ENCODE peak calls at places on chromosomes 1 and 21, in nine cellular contexts. One of them, this sample, is unnamed.

GRCh38 chr1:19101244-19101643 is 108.8 kb downstream of the UBR4 start:
- DNase-seq in neural progenitor cell: no peak
- DNase-seq in PC-3: peak; percentile 12
- DNase-seq in OCI-LY7: no peak
- DNase-seq in SK-N-SH: no peak
- DNase-seq in GM23338: no peak
- DNase-seq in HCT116: no peak
- DNase-seq in hepatocyte: no peak
- DNase-seq in MM.1S: no peak
- DNase-seq in this sample: peak; percentile 57

GRCh38 chr1:79373481-79374132 is 367.1 kb upstream of the ADGRL4 start:
- DNase-seq in neural progenitor cell: no peak
- DNase-seq in PC-3: no peak
- DNase-seq in OCI-LY7: no peak
- DNase-seq in SK-N-SH: no peak
- DNase-seq in GM23338: no peak
- DNase-seq in HCT116: no peak
- DNase-seq in hepatocyte: no peak
- DNase-seq in MM.1S: no peak
- DNase-seq in this sample: peak; percentile 41

GRCh38 chr1:53725238-53725689 is 13.7 kb downstream of the GLIS1 start:
- DNase-seq in neural progenitor cell: peak; percentile 72
- DNase-seq in PC-3: peak; percentile 17
- DNase-seq in OCI-LY7: no peak
- DNase-seq in SK-N-SH: peak; percentile 64
- DNase-seq in GM23338: peak; percentile 86
- DNase-seq in HCT116: no peak
- DNase-seq in hepatocyte: peak; percentile 55
- DNase-seq in MM.1S: no peak
- DNase-seq in this sample: peak; percentile 45

GRCh38 chr1:33612877-33613487 is 140.5 kb downstream of the ZSCAN20 start:
- DNase-seq in neural progenitor cell: peak; percentile 85
- DNase-seq in PC-3: peak; percentile 80
- DNase-seq in OCI-LY7: peak; percentile 57
- DNase-seq in SK-N-SH: peak; percentile 78
- DNase-seq in GM23338: peak; percentile 95
- DNase-seq in HCT116: peak; percentile 79
- DNase-seq in hepatocyte: peak; percentile 84
- DNase-seq in MM.1S: peak; percentile 57
- DNase-seq in this sample: peak; percentile 80

GRCh38 chr1:32335951-32336867 is at the start of gene MARCKSL1:
- DNase-seq in neural progenitor cell: peak; percentile 92
- DNase-seq in PC-3: peak; percentile 70
- DNase-seq in OCI-LY7: peak; percentile 85
- DNase-seq in SK-N-SH: peak; percentile 96
- DNase-seq in GM23338: peak; percentile 89
- DNase-seq in HCT116: peak; percentile 32
- DNase-seq in hepatocyte: peak; percentile 89
- DNase-seq in MM.1S: peak; percentile 74
- DNase-seq in this sample: peak; percentile 79

GRCh38 chr1:36425791-36426190 is 24.5 kb downstream of the OSCP1 start:
- DNase-seq in neural progenitor cell: no peak
- DNase-seq in PC-3: peak; percentile 76
- DNase-seq in OCI-LY7: no peak
- DNase-seq in SK-N-SH: no peak
- DNase-seq in GM23338: no peak
- DNase-seq in HCT116: no peak
- DNase-seq in hepatocyte: no peak
- DNase-seq in MM.1S: no peak
- DNase-seq in this sample: peak; percentile 23

GRCh38 chr1:158126425-158126824 is 54.3 kb upstream of the CD1D start:
- DNase-seq in neural progenitor cell: no peak
- DNase-seq in PC-3: no peak
- DNase-seq in OCI-LY7: no peak
- DNase-seq in SK-N-SH: no peak
- DNase-seq in GM23338: no peak
- DNase-seq in HCT116: no peak
- DNase-seq in hepatocyte: no peak
- DNase-seq in MM.1S: peak; percentile 96
- DNase-seq in this sample: no peak

GRCh38 chr1:39753132-39754025 is 14.7 kb downstream of the PPIE start:
- DNase-seq in neural progenitor cell: no peak
- DNase-seq in PC-3: no peak
- DNase-seq in OCI-LY7: no peak
- DNase-seq in SK-N-SH: no peak
- DNase-seq in GM23338: no peak
- DNase-seq in HCT116: no peak
- DNase-seq in hepatocyte: no peak
- DNase-seq in MM.1S: no peak
- DNase-seq in this sample: no peak

GRCh38 chr1:29126198-29126597 is 2.5 kb upstream of the TMEM200B start:
- DNase-seq in neural progenitor cell: no peak
- DNase-seq in PC-3: no peak
- DNase-seq in OCI-LY7: no peak
- DNase-seq in SK-N-SH: no peak
- DNase-seq in GM23338: no peak
- DNase-seq in HCT116: no peak
- DNase-seq in hepatocyte: no peak
- DNase-seq in MM.1S: no peak
- DNase-seq in this sample: no peak

GRCh38 chr1:29122987-29123870 is 474 bp downstream of the TMEM200B start:
- DNase-seq in neural progenitor cell: peak; percentile 59
- DNase-seq in PC-3: no peak
- DNase-seq in OCI-LY7: no peak
- DNase-seq in SK-N-SH: peak; percentile 65
- DNase-seq in GM23338: peak; percentile 47
- DNase-seq in HCT116: no peak
- DNase-seq in hepatocyte: peak; percentile 49
- DNase-seq in MM.1S: no peak
- DNase-seq in this sample: peak; percentile 69

GRCh38 chr1:29123871-29124365 is at the start of gene TMEM200B:
- DNase-seq in neural progenitor cell: no peak
- DNase-seq in PC-3: no peak
- DNase-seq in OCI-LY7: no peak
- DNase-seq in SK-N-SH: peak; percentile 58
- DNase-seq in GM23338: peak; percentile 28
- DNase-seq in HCT116: no peak
- DNase-seq in hepatocyte: peak; percentile 67
- DNase-seq in MM.1S: no peak
- DNase-seq in this sample: peak; percentile 48

GRCh38 chr1:29124366-29125236 is 898 bp upstream of the TMEM200B start:
- DNase-seq in neural progenitor cell: peak; percentile 88
- DNase-seq in PC-3: peak; percentile 58
- DNase-seq in OCI-LY7: peak; percentile 44
- DNase-seq in SK-N-SH: peak; percentile 96
- DNase-seq in GM23338: peak; percentile 92
- DNase-seq in HCT116: peak; percentile 46
- DNase-seq in hepatocyte: peak; percentile 92
- DNase-seq in MM.1S: peak; percentile 44
- DNase-seq in this sample: peak; percentile 90

DNA sequence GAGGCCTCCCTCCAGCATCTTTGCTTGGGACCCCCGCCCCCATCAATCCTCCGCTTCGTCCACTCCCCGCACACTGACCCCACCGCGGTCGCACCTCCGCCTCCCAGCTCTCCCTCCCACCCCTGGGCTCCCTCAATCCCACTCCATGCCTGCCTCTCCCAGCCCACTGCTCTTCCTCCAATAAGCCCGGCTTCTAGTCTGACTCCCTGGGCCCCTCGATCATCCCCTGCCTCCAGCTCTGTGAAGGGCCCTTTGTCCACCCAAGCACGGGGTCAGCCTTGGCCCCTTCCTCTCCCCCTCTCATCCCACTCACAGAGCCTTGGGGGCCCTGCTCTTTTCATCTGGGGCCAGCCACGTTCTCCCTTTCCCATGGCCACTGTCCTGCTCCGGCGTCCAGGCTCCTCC is 1.5 kb upstream of the TMEM200B start:
- DNase-seq in neural progenitor cell: peak; percentile 43
- DNase-seq in PC-3: no peak
- DNase-seq in OCI-LY7: no peak
- DNase-seq in SK-N-SH: no peak
- DNase-seq in GM23338: no peak
- DNase-seq in HCT116: no peak
- DNase-seq in hepatocyte: no peak
- DNase-seq in MM.1S: no peak
- DNase-seq in this sample: no peak
- H2AFZ ChIP-seq in neural progenitor cell: no peak overlapping the region
- H2AFZ ChIP-seq in PC-3: peak overlapping the region; percentile 83
- H2AFZ ChIP-seq in OCI-LY7: no peak overlapping the region
- H2AFZ ChIP-seq in SK-N-SH: no peak overlapping the region
- H2AFZ ChIP-seq in GM23338: no peak overlapping the region
- H2AFZ ChIP-seq in HCT116: no peak overlapping the region
- H2AFZ ChIP-seq in hepatocyte: peak overlapping the region; percentile 83
- H2AFZ ChIP-seq in MM.1S: no peak overlapping the region
- H2AFZ ChIP-seq in this sample: peak overlapping the region; percentile 82

DNA sequence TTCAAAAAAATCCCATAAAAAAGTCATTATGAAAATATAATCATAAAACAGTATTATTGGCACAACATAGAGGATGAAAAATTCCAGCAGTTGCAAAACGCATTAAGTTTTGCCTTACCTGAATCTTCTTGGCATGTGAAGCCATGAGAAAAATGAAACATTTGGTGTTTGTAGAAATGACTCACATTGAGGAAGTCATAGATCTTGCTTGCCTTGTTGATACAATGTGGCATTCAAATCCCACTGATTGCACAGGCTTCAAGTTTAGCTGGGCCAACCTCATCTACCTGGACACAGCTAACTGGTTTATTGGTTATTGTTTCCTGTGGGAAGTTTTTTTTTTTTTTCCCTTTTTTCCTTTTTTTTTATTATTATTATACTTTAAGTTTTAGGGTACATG is 168.9 kb upstream of the C21orf91 start:
- DNase-seq in neural progenitor cell: no peak
- DNase-seq in PC-3: peak; percentile 51
- DNase-seq in OCI-LY7: no peak
- DNase-seq in SK-N-SH: no peak
- DNase-seq in GM23338: no peak
- DNase-seq in HCT116: no peak
- DNase-seq in hepatocyte: no peak
- DNase-seq in MM.1S: no peak
- DNase-seq in this sample: no peak
- TF ChIP-seq EZH2phosphoT487 in neural progenitor cell: no peak
- TF ChIP-seq EZH2phosphoT487 in PC-3: no peak
- TF ChIP-seq EZH2phosphoT487 in OCI-LY7: no peak
- TF ChIP-seq EZH2phosphoT487 in SK-N-SH: no peak
- TF ChIP-seq EZH2phosphoT487 in GM23338: no peak
- TF ChIP-seq EZH2phosphoT487 in HCT116: no peak
- TF ChIP-seq EZH2phosphoT487 in hepatocyte: no peak
- TF ChIP-seq EZH2phosphoT487 in MM.1S: no peak
- TF ChIP-seq EZH2phosphoT487 in this sample: no peak

GRCh38 chr1:24020032-24020431 is 39.9 kb upstream of the SRSF10 start:
- DNase-seq in neural progenitor cell: no peak
- DNase-seq in PC-3: no peak
- DNase-seq in OCI-LY7: no peak
- DNase-seq in SK-N-SH: no peak
- DNase-seq in GM23338: no peak
- DNase-seq in HCT116: no peak
- DNase-seq in hepatocyte: no peak
- DNase-seq in MM.1S: no peak
- DNase-seq in this sample: peak; percentile 68

GRCh38 chr1:24020470-24020869 is 40.3 kb upstream of the SRSF10 start:
- DNase-seq in neural progenitor cell: no peak
- DNase-seq in PC-3: no peak
- DNase-seq in OCI-LY7: no peak
- DNase-seq in SK-N-SH: no peak
- DNase-seq in GM23338: no peak
- DNase-seq in HCT116: no peak
- DNase-seq in hepatocyte: no peak
- DNase-seq in MM.1S: no peak
- DNase-seq in this sample: peak; percentile 29

GRCh38 chr1:24022611-24023359 is 42.7 kb upstream of the SRSF10 start:
- DNase-seq in neural progenitor cell: no peak
- DNase-seq in PC-3: peak; percentile 81
- DNase-seq in OCI-LY7: no peak
- DNase-seq in SK-N-SH: peak; percentile 29
- DNase-seq in GM23338: no peak
- DNase-seq in HCT116: no peak
- DNase-seq in hepatocyte: peak; percentile 66
- DNase-seq in MM.1S: no peak
- DNase-seq in this sample: peak; percentile 92

GRCh38 chr1:24018611-24019580 is 38.8 kb upstream of the SRSF10 start:
- DNase-seq in neural progenitor cell: peak; percentile 76
- DNase-seq in PC-3: peak; percentile 99
- DNase-seq in OCI-LY7: no peak
- DNase-seq in SK-N-SH: peak; percentile 33
- DNase-seq in GM23338: peak; percentile 74
- DNase-seq in HCT116: peak; percentile 79
- DNase-seq in hepatocyte: peak; percentile 98
- DNase-seq in MM.1S: no peak
- DNase-seq in this sample: peak; percentile 100

DNA sequence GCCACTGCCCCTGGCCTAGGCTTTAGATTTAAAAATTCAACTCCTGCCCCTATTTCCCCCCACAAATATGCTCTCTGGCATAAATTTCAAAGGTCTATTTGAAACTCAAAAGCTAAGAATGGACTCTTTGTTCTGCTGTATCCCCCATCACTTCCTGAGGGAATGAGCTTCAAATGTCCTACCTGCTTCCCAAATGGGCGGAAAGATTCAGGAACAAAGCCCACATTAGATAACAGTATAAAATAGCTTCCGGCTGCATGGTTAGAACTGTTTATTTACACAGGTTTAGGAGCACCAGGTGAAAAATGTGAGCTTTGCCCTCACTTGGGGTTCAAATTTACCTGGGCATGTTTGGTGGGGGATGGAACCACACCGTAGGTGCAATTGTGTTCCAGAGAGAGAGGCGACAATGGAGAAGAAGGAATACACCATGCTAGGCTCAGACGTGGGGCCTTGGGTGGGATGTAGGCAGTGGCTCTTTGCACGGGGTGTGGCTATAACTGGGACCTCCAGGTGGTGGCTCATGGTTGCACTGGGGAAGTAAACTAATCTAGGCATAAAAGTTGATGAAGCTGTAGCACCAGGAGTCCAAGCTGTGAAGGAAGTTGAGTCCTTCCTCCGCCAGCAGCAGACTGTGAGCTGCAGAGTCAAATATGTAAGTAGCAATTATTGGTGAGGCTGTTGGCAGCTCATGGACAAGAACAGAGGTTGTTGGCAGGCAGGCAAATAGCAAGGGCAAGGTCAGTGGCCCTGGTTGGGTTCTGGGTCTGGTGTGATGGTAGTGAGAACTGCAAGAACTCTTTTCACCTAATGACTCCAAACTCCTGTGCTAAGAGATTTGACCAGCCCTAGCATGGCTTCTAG is 41.5 kb upstream of the SRSF10 start:
- DNase-seq in neural progenitor cell: no peak
- DNase-seq in PC-3: no peak
- DNase-seq in OCI-LY7: peak; percentile 46
- DNase-seq in SK-N-SH: no peak
- DNase-seq in GM23338: no peak
- DNase-seq in HCT116: no peak
- DNase-seq in hepatocyte: peak; percentile 36
- DNase-seq in MM.1S: no peak
- DNase-seq in this sample: peak; percentile 39
- H3K4me1 ChIP-seq in neural progenitor cell: peaks cover 10% of the 10 kb centered on the region
- H3K4me1 ChIP-seq in PC-3: peaks cover 34% of the 10 kb centered on the region
- H3K4me1 ChIP-seq in OCI-LY7: peaks cover 9% of the 10 kb centered on the region
- H3K4me1 ChIP-seq in SK-N-SH: peaks cover 12% of the 10 kb centered on the region
- H3K4me1 ChIP-seq in GM23338: peaks cover 16% of the 10 kb centered on the region
- H3K4me1 ChIP-seq in HCT116: peaks cover 43% of the 10 kb centered on the region
- H3K4me1 ChIP-seq in hepatocyte: peaks cover 50% of the 10 kb centered on the region
- H3K4me1 ChIP-seq in MM.1S: no peaks in the 10 kb centered on the region
- H3K4me1 ChIP-seq in this sample: peaks cover 57% of the 10 kb centered on the region

DNA sequence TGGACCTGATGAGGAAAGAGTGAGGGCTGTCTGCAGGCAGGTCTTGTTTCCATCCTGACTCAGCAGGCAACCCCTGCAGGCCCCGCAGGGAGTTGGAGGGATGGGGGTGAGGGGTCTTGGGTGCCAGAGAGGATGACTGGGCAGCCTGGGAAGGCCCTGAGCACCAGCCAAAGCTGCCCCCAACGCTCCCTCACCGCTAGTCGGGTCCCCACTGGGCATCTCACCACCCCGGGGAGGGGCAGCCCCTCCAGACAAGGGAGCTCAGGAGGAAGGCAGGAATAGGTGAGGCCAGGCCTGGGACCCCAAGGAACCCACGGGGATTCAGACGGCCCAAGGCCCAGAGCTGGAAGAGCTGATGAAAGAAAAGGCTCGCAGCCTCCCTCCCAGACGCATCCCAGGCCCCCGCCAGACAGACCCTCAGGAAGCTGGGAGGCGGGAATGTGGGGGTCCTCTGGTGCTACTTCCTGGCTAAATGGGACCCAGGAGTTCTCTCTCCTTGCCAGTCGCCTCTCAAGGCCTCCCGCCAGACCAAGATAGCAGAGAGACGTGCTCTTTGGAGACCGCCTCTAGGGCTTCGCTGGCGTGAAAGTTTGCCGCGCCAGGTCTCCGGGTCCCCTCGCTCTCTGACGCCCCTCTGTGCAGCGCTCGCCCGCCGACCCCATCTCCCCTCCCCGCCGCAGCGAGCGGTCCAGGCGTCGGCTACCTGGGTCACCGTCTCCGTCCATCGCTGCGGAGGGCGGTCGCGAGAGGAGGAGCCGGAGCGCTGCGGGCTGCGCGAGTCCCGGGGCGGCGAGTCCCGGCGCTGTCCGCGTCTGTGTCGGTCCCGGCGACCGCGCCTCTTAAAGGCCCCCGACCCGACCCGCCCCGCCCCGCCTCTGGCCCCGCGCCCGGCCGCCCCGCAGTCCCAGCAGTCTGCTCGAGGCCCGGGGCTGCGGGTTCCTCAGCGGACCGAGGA is at the start of gene FBXO2:
- DNase-seq in neural progenitor cell: peak; percentile 80
- DNase-seq in PC-3: no peak
- DNase-seq in OCI-LY7: no peak
- DNase-seq in SK-N-SH: peak; percentile 89
- DNase-seq in GM23338: peak; percentile 34
- DNase-seq in HCT116: peak; percentile 26
- DNase-seq in hepatocyte: peak; percentile 79
- DNase-seq in MM.1S: no peak
- DNase-seq in this sample: peak; percentile 52
- H2AFZ ChIP-seq in neural progenitor cell: peak within 1 kb of the TSS; percentile 73
- H2AFZ ChIP-seq in PC-3: peak within 1 kb of the TSS; percentile 73
- H2AFZ ChIP-seq in OCI-LY7: peak within 1 kb of the TSS; percentile 47
- H2AFZ ChIP-seq in SK-N-SH: peak within 1 kb of the TSS; percentile 68
- H2AFZ ChIP-seq in GM23338: no peak within 1 kb of the TSS
- H2AFZ ChIP-seq in HCT116: no peak within 1 kb of the TSS
- H2AFZ ChIP-seq in hepatocyte: peak within 1 kb of the TSS; percentile 98
- H2AFZ ChIP-seq in MM.1S: peak within 1 kb of the TSS; percentile 75
- H2AFZ ChIP-seq in this sample: peak within 1 kb of the TSS; percentile 60